ENCODE peak calls at places on chromosomes 6 and 20, in seven cellular contexts. One of them, this sample, is unnamed.
A peak's percentile ranks its signal among the peaks of the same experiment; 100 is the strongest.

GRCh38 chr6:158819213-158819976 is at the start of gene EZR:
- DNase-seq in heart right ventricle: peak; percentile 87
- DNase-seq in mammary epithelial cell: peak; percentile 76
- DNase-seq in stimulated activated CD8-positive, alpha-beta memory T cell treated with anti-CD3 and anti-CD28 coated beads, Interleukin-4, amount 100 ng/mL, for 1 hour: peak; percentile 72
- DNase-seq in naive thymus-derived CD8-positive, alpha-beta T cell: peak; percentile 85
- DNase-seq in stimulated activated CD4-positive, alpha-beta T cell treated with anti-CD3 and anti-CD28 coated beads, Interleukin-15, amount 100 ng/mL, for 24 hours: peak; percentile 91
- DNase-seq in naive B cell: peak; percentile 90
- DNase-seq in this sample: peak; percentile 70

GRCh38 chr6:41568585-41569384 is 22.6 kb downstream of the FOXP4 start:
- DNase-seq in stimulated activated CD8-positive, alpha-beta memory T cell treated with anti-CD3 and anti-CD28 coated beads, Interleukin-4, amount 100 ng/mL, for 1 hour: no peak
- DNase-seq in mammary epithelial cell: no peak
- DNase-seq in heart right ventricle: no peak
- DNase-seq in naive thymus-derived CD8-positive, alpha-beta T cell: no peak
- DNase-seq in stimulated activated CD4-positive, alpha-beta T cell treated with anti-CD3 and anti-CD28 coated beads, Interleukin-15, amount 100 ng/mL, for 24 hours: no peak
- DNase-seq in naive B cell: no peak
- DNase-seq in this sample: no peak

GRCh38 chr20:3753098-3753497 is 14.5 kb downstream of the ADISSP start:
- DNase-seq in naive B cell: peak; percentile 55
- DNase-seq in stimulated activated CD4-positive, alpha-beta T cell treated with anti-CD3 and anti-CD28 coated beads, Interleukin-15, amount 100 ng/mL, for 24 hours: peak; percentile 72
- DNase-seq in mammary epithelial cell: peak; percentile 41
- DNase-seq in stimulated activated CD8-positive, alpha-beta memory T cell treated with anti-CD3 and anti-CD28 coated beads, Interleukin-4, amount 100 ng/mL, for 1 hour: peak; percentile 43
- DNase-seq in heart right ventricle: no peak
- DNase-seq in naive thymus-derived CD8-positive, alpha-beta T cell: peak; percentile 58
- DNase-seq in this sample: peak; percentile 51

GRCh38 chr6:42313038-42313437 is 95.4 kb upstream of the MRPS10 start:
- DNase-seq in mammary epithelial cell: no peak
- DNase-seq in stimulated activated CD8-positive, alpha-beta memory T cell treated with anti-CD3 and anti-CD28 coated beads, Interleukin-4, amount 100 ng/mL, for 1 hour: no peak
- DNase-seq in heart right ventricle: no peak
- DNase-seq in naive thymus-derived CD8-positive, alpha-beta T cell: no peak
- DNase-seq in naive B cell: no peak
- DNase-seq in stimulated activated CD4-positive, alpha-beta T cell treated with anti-CD3 and anti-CD28 coated beads, Interleukin-15, amount 100 ng/mL, for 24 hours: peak; percentile 20
- DNase-seq in this sample: no peak

GRCh38 chr20:38779247-38780097 is 26.0 kb upstream of the PPP1R16B start:
- DNase-seq in naive B cell: no peak
- DNase-seq in heart right ventricle: no peak
- DNase-seq in mammary epithelial cell: peak; percentile 70
- DNase-seq in naive thymus-derived CD8-positive, alpha-beta T cell: no peak
- DNase-seq in stimulated activated CD8-positive, alpha-beta memory T cell treated with anti-CD3 and anti-CD28 coated beads, Interleukin-4, amount 100 ng/mL, for 1 hour: no peak
- DNase-seq in stimulated activated CD4-positive, alpha-beta T cell treated with anti-CD3 and anti-CD28 coated beads, Interleukin-15, amount 100 ng/mL, for 24 hours: no peak
- DNase-seq in this sample: no peak

GRCh38 chr6:163620670-163621330 is 206.3 kb downstream of the QKI start:
- DNase-seq in stimulated activated CD8-positive, alpha-beta memory T cell treated with anti-CD3 and anti-CD28 coated beads, Interleukin-4, amount 100 ng/mL, for 1 hour: no peak
- DNase-seq in naive B cell: no peak
- DNase-seq in stimulated activated CD4-positive, alpha-beta T cell treated with anti-CD3 and anti-CD28 coated beads, Interleukin-15, amount 100 ng/mL, for 24 hours: no peak
- DNase-seq in naive thymus-derived CD8-positive, alpha-beta T cell: no peak
- DNase-seq in mammary epithelial cell: no peak
- DNase-seq in heart right ventricle: no peak
- DNase-seq in this sample: no peak

GRCh38 chr6:161596807-161597505 is 323.1 kb upstream of the AGPAT4 start:
- DNase-seq in heart right ventricle: no peak
- DNase-seq in naive B cell: no peak
- DNase-seq in stimulated activated CD8-positive, alpha-beta memory T cell treated with anti-CD3 and anti-CD28 coated beads, Interleukin-4, amount 100 ng/mL, for 1 hour: no peak
- DNase-seq in mammary epithelial cell: no peak
- DNase-seq in stimulated activated CD4-positive, alpha-beta T cell treated with anti-CD3 and anti-CD28 coated beads, Interleukin-15, amount 100 ng/mL, for 24 hours: no peak
- DNase-seq in naive thymus-derived CD8-positive, alpha-beta T cell: no peak
- DNase-seq in this sample: no peak

GRCh38 chr6:29499704-29500103 is 11.9 kb upstream of the MAS1L start:
- DNase-seq in stimulated activated CD4-positive, alpha-beta T cell treated with anti-CD3 and anti-CD28 coated beads, Interleukin-15, amount 100 ng/mL, for 24 hours: no peak
- DNase-seq in stimulated activated CD8-positive, alpha-beta memory T cell treated with anti-CD3 and anti-CD28 coated beads, Interleukin-4, amount 100 ng/mL, for 1 hour: no peak
- DNase-seq in heart right ventricle: no peak
- DNase-seq in naive B cell: no peak
- DNase-seq in mammary epithelial cell: no peak
- DNase-seq in naive thymus-derived CD8-positive, alpha-beta T cell: no peak
- DNase-seq in this sample: no peak

GRCh38 chr20:62984666-62985065 is 22.1 kb downstream of the BHLHE23 start:
- DNase-seq in mammary epithelial cell: no peak
- DNase-seq in naive thymus-derived CD8-positive, alpha-beta T cell: no peak
- DNase-seq in stimulated activated CD8-positive, alpha-beta memory T cell treated with anti-CD3 and anti-CD28 coated beads, Interleukin-4, amount 100 ng/mL, for 1 hour: no peak
- DNase-seq in naive B cell: no peak
- DNase-seq in heart right ventricle: no peak
- DNase-seq in stimulated activated CD4-positive, alpha-beta T cell treated with anti-CD3 and anti-CD28 coated beads, Interleukin-15, amount 100 ng/mL, for 24 hours: no peak
- DNase-seq in this sample: no peak

GRCh38 chr20:47466704-47467459 is 34.8 kb upstream of the NCOA3 start:
- DNase-seq in stimulated activated CD4-positive, alpha-beta T cell treated with anti-CD3 and anti-CD28 coated beads, Interleukin-15, amount 100 ng/mL, for 24 hours: no peak
- DNase-seq in heart right ventricle: no peak
- DNase-seq in naive B cell: no peak
- DNase-seq in mammary epithelial cell: no peak
- DNase-seq in stimulated activated CD8-positive, alpha-beta memory T cell treated with anti-CD3 and anti-CD28 coated beads, Interleukin-4, amount 100 ng/mL, for 1 hour: no peak
- DNase-seq in naive thymus-derived CD8-positive, alpha-beta T cell: no peak
- DNase-seq in this sample: no peak

GRCh38 chr6:32763417-32763816 is at the start of gene HLA-DQB2:
- DNase-seq in naive thymus-derived CD8-positive, alpha-beta T cell: no peak
- DNase-seq in naive B cell: no peak
- DNase-seq in stimulated activated CD4-positive, alpha-beta T cell treated with anti-CD3 and anti-CD28 coated beads, Interleukin-15, amount 100 ng/mL, for 24 hours: no peak
- DNase-seq in heart right ventricle: no peak
- DNase-seq in mammary epithelial cell: no peak
- DNase-seq in stimulated activated CD8-positive, alpha-beta memory T cell treated with anti-CD3 and anti-CD28 coated beads, Interleukin-4, amount 100 ng/mL, for 1 hour: no peak
- DNase-seq in this sample: no peak

GRCh38 chr6:54491431-54491830 is 183.2 kb downstream of the TINAG start:
- DNase-seq in mammary epithelial cell: peak; percentile 96
- DNase-seq in heart right ventricle: no peak
- DNase-seq in stimulated activated CD4-positive, alpha-beta T cell treated with anti-CD3 and anti-CD28 coated beads, Interleukin-15, amount 100 ng/mL, for 24 hours: no peak
- DNase-seq in stimulated activated CD8-positive, alpha-beta memory T cell treated with anti-CD3 and anti-CD28 coated beads, Interleukin-4, amount 100 ng/mL, for 1 hour: no peak
- DNase-seq in naive thymus-derived CD8-positive, alpha-beta T cell: no peak
- DNase-seq in naive B cell: no peak
- DNase-seq in this sample: no peak

GRCh38 chr20:621115-621756 is 11.1 kb upstream of the TCF15 start:
- DNase-seq in stimulated activated CD8-positive, alpha-beta memory T cell treated with anti-CD3 and anti-CD28 coated beads, Interleukin-4, amount 100 ng/mL, for 1 hour: no peak
- DNase-seq in stimulated activated CD4-positive, alpha-beta T cell treated with anti-CD3 and anti-CD28 coated beads, Interleukin-15, amount 100 ng/mL, for 24 hours: no peak
- DNase-seq in mammary epithelial cell: no peak
- DNase-seq in naive thymus-derived CD8-positive, alpha-beta T cell: no peak
- DNase-seq in naive B cell: no peak
- DNase-seq in heart right ventricle: no peak
- DNase-seq in this sample: no peak

GRCh38 chr6:72283571-72283970 is 338.3 kb upstream of the KCNQ5 start:
- DNase-seq in stimulated activated CD4-positive, alpha-beta T cell treated with anti-CD3 and anti-CD28 coated beads, Interleukin-15, amount 100 ng/mL, for 24 hours: no peak
- DNase-seq in stimulated activated CD8-positive, alpha-beta memory T cell treated with anti-CD3 and anti-CD28 coated beads, Interleukin-4, amount 100 ng/mL, for 1 hour: no peak
- DNase-seq in mammary epithelial cell: no peak
- DNase-seq in heart right ventricle: no peak
- DNase-seq in naive B cell: no peak
- DNase-seq in naive thymus-derived CD8-positive, alpha-beta T cell: no peak
- DNase-seq in this sample: no peak

GRCh38 chr6:156848123-156848522 is 70.9 kb downstream of the ARID1B start:
- DNase-seq in heart right ventricle: no peak
- DNase-seq in stimulated activated CD4-positive, alpha-beta T cell treated with anti-CD3 and anti-CD28 coated beads, Interleukin-15, amount 100 ng/mL, for 24 hours: no peak
- DNase-seq in mammary epithelial cell: no peak
- DNase-seq in naive B cell: no peak
- DNase-seq in naive thymus-derived CD8-positive, alpha-beta T cell: no peak
- DNase-seq in stimulated activated CD8-positive, alpha-beta memory T cell treated with anti-CD3 and anti-CD28 coated beads, Interleukin-4, amount 100 ng/mL, for 1 hour: no peak
- DNase-seq in this sample: no peak

GRCh38 chr20:62535964-62536363 is 60.2 kb upstream of the GATA5 start:
- DNase-seq in heart right ventricle: no peak
- DNase-seq in mammary epithelial cell: no peak
- DNase-seq in stimulated activated CD8-positive, alpha-beta memory T cell treated with anti-CD3 and anti-CD28 coated beads, Interleukin-4, amount 100 ng/mL, for 1 hour: no peak
- DNase-seq in naive B cell: no peak
- DNase-seq in stimulated activated CD4-positive, alpha-beta T cell treated with anti-CD3 and anti-CD28 coated beads, Interleukin-15, amount 100 ng/mL, for 24 hours: no peak
- DNase-seq in naive thymus-derived CD8-positive, alpha-beta T cell: no peak
- DNase-seq in this sample: no peak

GRCh38 chr6:170438402-170438753 is 114.7 kb downstream of the PSMB1 start:
- DNase-seq in naive thymus-derived CD8-positive, alpha-beta T cell: no peak
- DNase-seq in naive B cell: no peak
- DNase-seq in mammary epithelial cell: peak; percentile 100
- DNase-seq in stimulated activated CD8-positive, alpha-beta memory T cell treated with anti-CD3 and anti-CD28 coated beads, Interleukin-4, amount 100 ng/mL, for 1 hour: no peak
- DNase-seq in heart right ventricle: peak; percentile 67
- DNase-seq in stimulated activated CD4-positive, alpha-beta T cell treated with anti-CD3 and anti-CD28 coated beads, Interleukin-15, amount 100 ng/mL, for 24 hours: peak; percentile 59
- DNase-seq in this sample: peak; percentile 11

GRCh38 chr6:89255417-89255816 is 38.3 kb upstream of the GABRR1 start:
- DNase-seq in mammary epithelial cell: no peak
- DNase-seq in stimulated activated CD4-positive, alpha-beta T cell treated with anti-CD3 and anti-CD28 coated beads, Interleukin-15, amount 100 ng/mL, for 24 hours: no peak
- DNase-seq in naive B cell: no peak
- DNase-seq in naive thymus-derived CD8-positive, alpha-beta T cell: no peak
- DNase-seq in heart right ventricle: no peak
- DNase-seq in stimulated activated CD8-positive, alpha-beta memory T cell treated with anti-CD3 and anti-CD28 coated beads, Interleukin-4, amount 100 ng/mL, for 1 hour: no peak
- DNase-seq in this sample: no peak

GRCh38 chr6:134379086-134379485 is 61.2 kb upstream of the SGK1 start:
- DNase-seq in heart right ventricle: no peak
- DNase-seq in mammary epithelial cell: peak; percentile 97
- DNase-seq in stimulated activated CD8-positive, alpha-beta memory T cell treated with anti-CD3 and anti-CD28 coated beads, Interleukin-4, amount 100 ng/mL, for 1 hour: no peak
- DNase-seq in stimulated activated CD4-positive, alpha-beta T cell treated with anti-CD3 and anti-CD28 coated beads, Interleukin-15, amount 100 ng/mL, for 24 hours: peak; percentile 52
- DNase-seq in naive thymus-derived CD8-positive, alpha-beta T cell: no peak
- DNase-seq in naive B cell: no peak
- DNase-seq in this sample: no peak

GRCh38 chr6:85186546-85187170 is 263.2 kb upstream of the NT5E start:
- DNase-seq in mammary epithelial cell: peak; percentile 34
- DNase-seq in naive B cell: no peak
- DNase-seq in stimulated activated CD4-positive, alpha-beta T cell treated with anti-CD3 and anti-CD28 coated beads, Interleukin-15, amount 100 ng/mL, for 24 hours: no peak
- DNase-seq in stimulated activated CD8-positive, alpha-beta memory T cell treated with anti-CD3 and anti-CD28 coated beads, Interleukin-4, amount 100 ng/mL, for 1 hour: no peak
- DNase-seq in heart right ventricle: no peak
- DNase-seq in naive thymus-derived CD8-positive, alpha-beta T cell: no peak
- DNase-seq in this sample: no peak